ENCODE peak calls at places on chromosomes 6 and 20, in four cellular contexts. Y is NT2/D1, J is pancreas, F is heart right ventricle. A is an unnamed sample. For H3K4me1 and H3K36me3, the result is how much of the 10 kb centered on the place peaks cover.

GRCh38 chr6:123529058-123529457 is 107.7 kb downstream of the TRDN start:
- DNase-seq in J (no peak), Y (no peak), F (no peak), A (no peak)

GRCh38 chr20:51199920-51200319 is 177.0 kb upstream of the KCNG1 start:
- DNase-seq in Y (no peak), F (no peak), J (no peak), A (no peak)

GRCh38 chr6:148064406-148065134 is 278.1 kb upstream of the SASH1 start:
- DNase-seq in F (no peak), Y (no peak), J (no peak), A (no peak)

GRCh38 chr6:161436106-161436876 is 162.4 kb upstream of the AGPAT4 start:
- DNase-seq in Y (no peak), J (no peak), F (no peak), A (no peak)

GRCh38 chr6:70028246-70028645 is 161.9 kb downstream of the COL19A1 start:
- DNase-seq in Y (no peak), F (no peak), J (no peak), A (peak)

GRCh38 chr6:53179961-53180651 is 31.5 kb upstream of the GCM1 start:
- DNase-seq in F (peak), J (peak), Y (no peak), A (peak)

GRCh38 chr6:8644306-8644705 is 209.0 kb upstream of the SLC35B3 start:
- DNase-seq in Y (no peak), F (no peak), J (no peak), A (no peak)

GRCh38 chr6:69846312-69846711 is 20.0 kb upstream of the COL19A1 start:
- DNase-seq in F (no peak), J (no peak), Y (no peak), A (no peak)

GRCh38 chr6:139973602-139974373 is 599.3 kb upstream of the CITED2 start:
- DNase-seq in J (no peak), F (no peak), Y (no peak), A (no peak)

GRCh38 chr20:43579861-43580793 is 10.6 kb upstream of the IFT52 start:
- DNase-seq in J (no peak), F (no peak), Y (no peak), A (no peak)

GRCh38 chr6:19731286-19731685 is 105.9 kb upstream of the ID4 start:
- DNase-seq in J (no peak), F (no peak), Y (no peak), A (no peak)

GRCh38 chr6:158819213-158819976 is at the start of gene EZR:
- DNase-seq in Y (peak), J (peak), F (peak), A (peak)

GRCh38 chr20:17958326-17959256 is 10.0 kb downstream of the SNX5 start:
- DNase-seq in J (no peak), Y (no peak), F (no peak), A (no peak)
- H3K4me1 ChIP-seq in J (under half), Y (under half), F (half or more), A (under half)

GRCh38 chr6:32108727-32109113 is 418 bp downstream of the TNXB start:
- DNase-seq in J (no peak), Y (no peak), F (no peak), A (no peak)

GRCh38 chr6:32107447-32107846 is 1.7 kb downstream of the TNXB start:
- DNase-seq in F (no peak), Y (no peak), J (no peak), A (no peak)

GRCh38 chr6:32102255-32102654 is 6.9 kb downstream of the TNXB start:
- DNase-seq in J (no peak), Y (no peak), F (no peak), A (no peak)

GRCh38 chr6:32108094-32108627 is 977 bp downstream of the TNXB start:
- DNase-seq in J (peak), Y (no peak), F (peak), A (no peak)

GRCh38 chr6:32105433-32105832 is 3.7 kb downstream of the TNXB start:
- DNase-seq in J (no peak), F (no peak), Y (no peak), A (no peak)
- H3K4me3 ChIP-seq in J (no peak), F (no peak), Y (no peak), A (no peak)

GRCh38 chr20:35731862-35732643 is 10.0 kb downstream of the RBM39 start:
- DNase-seq in Y (no peak), F (no peak), J (no peak), A (no peak)
- H3K36me3 ChIP-seq in Y (half or more), F (half or more), J (under half), A (half or more)

DNA sequence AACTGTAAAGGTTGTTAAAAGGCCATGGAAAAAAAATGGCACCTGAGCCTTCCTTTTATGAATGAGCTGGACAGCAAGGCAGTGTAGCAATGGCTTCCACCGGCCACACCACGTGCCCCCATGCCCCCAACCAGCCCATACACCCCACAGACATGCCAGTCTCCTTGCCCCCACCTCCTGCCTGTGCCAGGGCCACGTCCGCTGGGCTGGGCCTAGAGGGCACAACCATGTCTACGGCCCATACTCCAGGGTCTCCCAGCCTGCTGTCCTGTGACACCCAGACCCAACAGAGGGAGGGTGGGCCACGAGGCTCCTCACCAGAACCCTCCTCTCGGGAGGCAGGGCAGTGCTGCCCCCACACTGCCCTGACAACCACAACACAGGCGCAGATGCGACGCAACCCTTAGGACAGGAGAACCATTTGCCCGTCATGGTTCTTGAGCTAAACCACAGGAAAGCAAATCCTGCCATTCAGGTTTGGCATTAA is 50.7 kb downstream of the TAF4 start:
- DNase-seq in Y (no peak), F (no peak), J (no peak), A (no peak)
- H3K4me1 ChIP-seq in Y (under half), F (under half), J (under half), A (under half)

GRCh38 chr6:149306967-149307366 is 10.5 kb upstream of the TAB2 start:
- DNase-seq in F (no peak), Y (no peak), J (no peak), A (no peak)
- H3K4me3 ChIP-seq in F (no peak), Y (no peak), J (no peak), A (no peak)

GRCh38 chr20:38947931-38948362 is 14.2 kb upstream of the DHX35 start:
- DNase-seq in F (no peak), J (no peak), Y (no peak), A (no peak)

GRCh38 chr20:38951611-38952010 is 10.5 kb upstream of the DHX35 start:
- DNase-seq in Y (no peak), F (no peak), J (no peak), A (no peak)

GRCh38 chr20:38941726-38942389 is 15.6 kb downstream of the FAM83D start:
- DNase-seq in Y (no peak), J (no peak), F (no peak), A (no peak)

GRCh38 chr20:38950254-38950653 is 11.9 kb upstream of the DHX35 start:
- DNase-seq in J (no peak), Y (no peak), F (no peak), A (no peak)

DNA sequence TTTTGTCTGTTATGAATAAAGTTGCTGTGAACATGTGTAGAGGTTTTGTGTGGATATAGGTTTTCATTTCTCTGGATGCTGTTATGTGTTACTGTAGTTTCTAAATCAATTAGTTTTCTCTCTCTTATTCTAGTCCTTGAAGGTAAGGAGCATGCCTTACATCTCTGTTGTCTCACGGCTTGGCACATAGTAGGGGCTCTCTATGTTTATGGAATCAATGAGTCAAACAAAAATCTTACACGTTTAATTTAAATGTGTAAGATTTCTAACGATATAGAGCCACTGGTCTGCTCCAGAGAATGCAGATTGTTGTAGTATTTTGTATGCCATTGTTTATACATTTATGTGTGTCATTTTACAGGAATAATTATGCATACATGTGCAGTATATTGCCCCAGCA is 15.3 kb upstream of the DHX35 start:
- DNase-seq in Y (no peak), J (no peak), F (no peak), A (no peak)
- H3K36me3 ChIP-seq in Y (half or more), J (under half), F (under half), A (half or more)

GRCh38 chr20:1500496-1500895 is 9.3 kb upstream of the SIRPB2 start:
- DNase-seq in F (no peak), J (no peak), Y (peak), A (no peak)
- H3K4me1 ChIP-seq in F (under half), J (under half), Y (under half), A (under half)

A was measured in HAP-1.